ENCODE peak calls at places on chromosome 2, in eight cellular contexts. X, U, Y, M, C, O, G and S are unnamed samples.

GRCh38 chr2:96688649-96689430 is 46.3 kb downstream of the FER1L5 start:
- DNase-seq in U (no peak), C (no peak), X (no peak), M (no peak), Y (no peak), O (no peak), G (no peak), S (no peak)

GRCh38 chr2:207633686-207634085 is 8.5 kb upstream of the METTL21A start:
- DNase-seq in X (no peak), G (no peak), O (no peak), C (no peak), U (no peak), M (no peak), Y (no peak), S (no peak)

GRCh38 chr2:14492920-14493503 is 139.5 kb upstream of the LRATD1 start:
- DNase-seq in U (no peak), C (peak; percentile 23), X (peak; percentile 87), Y (no peak), M (no peak), G (peak; percentile 91), O (no peak), S (no peak)

GRCh38 chr2:226464380-226464779 is 335.2 kb downstream of the IRS1 start:
- DNase-seq in C (no peak), X (no peak), G (no peak), M (no peak), O (no peak), Y (no peak), U (no peak), S (no peak)

GRCh38 chr2:226611944-226612318 is 187.7 kb downstream of the IRS1 start:
- DNase-seq in M (no peak), X (peak; percentile 26), G (peak; percentile 59), Y (no peak), U (no peak), C (no peak), O (no peak), S (no peak)

GRCh38 chr2:221731432-221731831 is 159.3 kb upstream of the EPHA4 start:
- DNase-seq in C (no peak), M (no peak), Y (no peak), O (no peak), X (no peak), U (no peak), G (no peak), S (no peak)

GRCh38 chr2:131034122-131035051 is 58.9 kb downstream of the FAM168B start:
- DNase-seq in O (peak; percentile 48), M (no peak), C (no peak), X (no peak), G (peak; percentile 71), U (peak; percentile 46), Y (no peak), S (no peak)

GRCh38 chr2:3260959-3261358 is 116.7 kb downstream of the EIPR1 start:
- DNase-seq in Y (no peak), M (no peak), O (no peak), X (no peak), U (no peak), C (no peak), G (no peak), S (no peak)

GRCh38 chr2:313991-314390 is 26.1 kb upstream of the ALKAL2 start:
- DNase-seq in G (no peak), O (no peak), X (no peak), M (no peak), C (no peak), Y (no peak), U (no peak), S (no peak)

GRCh38 chr2:186099772-186100171 is 361.2 kb downstream of the FSIP2 start:
- DNase-seq in X (no peak), M (no peak), Y (no peak), O (no peak), G (no peak), U (no peak), C (no peak), S (no peak)

GRCh38 chr2:134284119-134284670 is 30.3 kb downstream of the MGAT5 start:
- DNase-seq in U (no peak), C (no peak), M (no peak), O (no peak), Y (no peak), G (peak; percentile 62), X (peak; percentile 69), S (no peak)

GRCh38 chr2:102186676-102187190 is at the start of gene IL1RL2:
- DNase-seq in M (no peak), C (no peak), U (no peak), Y (peak; percentile 8), G (no peak), X (no peak), O (peak; percentile 71), S (no peak)

GRCh38 chr2:219561179-219562048 is 9.9 kb downstream of the OBSL1 start:
- DNase-seq in M (no peak), O (no peak), G (no peak), C (no peak), Y (no peak), U (no peak), X (no peak), S (no peak)

GRCh38 chr2:231410293-231411004 is 14.9 kb downstream of the B3GNT7 start:
- DNase-seq in U (peak; percentile 20), X (no peak), Y (no peak), G (no peak), C (no peak), O (no peak), M (no peak), S (no peak)

GRCh38 chr2:151043484-151043883 is 218.2 kb downstream of the RBM43 start:
- DNase-seq in U (peak; percentile 20), G (peak; percentile 74), Y (no peak), X (no peak), M (no peak), C (no peak), O (peak; percentile 41), S (no peak)

GRCh38 chr2:155100261-155100660 is 401.8 kb downstream of the KCNJ3 start:
- DNase-seq in O (no peak), U (no peak), M (no peak), C (no peak), Y (no peak), G (no peak), X (no peak), S (no peak)

GRCh38 chr2:176626796-176627195 is 357.6 kb downstream of the MTX2 start:
- DNase-seq in G (no peak), O (no peak), C (no peak), U (no peak), X (no peak), M (no peak), Y (no peak), S (no peak)

GRCh38 chr2:19321946-19322345 is 36.5 kb downstream of the OSR1 start:
- DNase-seq in C (no peak), G (peak; percentile 56), X (peak; percentile 9), U (no peak), O (no peak), M (no peak), Y (no peak), S (no peak)

GRCh38 chr2:222448806-222449205 is 24.5 kb downstream of the SGPP2 start:
- DNase-seq in U (no peak), M (peak; percentile 22), G (peak; percentile 72), Y (no peak), C (peak; percentile 35), X (peak; percentile 96), O (peak; percentile 96), S (no peak)

GRCh38 chr2:150303281-150303680 is 184.2 kb downstream of the RND3 start:
- DNase-seq in M (no peak), U (no peak), G (no peak), X (no peak), Y (no peak), O (peak; percentile 15), C (no peak), S (no peak)

GRCh38 chr2:173054466-173054865 is 21.2 kb upstream of the MAP3K20 start:
- DNase-seq in G (peak; percentile 86), U (no peak), C (no peak), O (no peak), Y (no peak), M (no peak), X (peak; percentile 81), S (no peak)

GRCh38 chr2:102251042-102251848 is 60.1 kb upstream of the IL1RL1 start:
- DNase-seq in O (peak; percentile 64), X (no peak), U (no peak), Y (peak; percentile 63), M (peak; percentile 52), C (no peak), G (peak; percentile 44), S (peak; percentile 60)

GRCh38 chr2:127641846-127642510 is 4.0 kb upstream of the GPR17 start:
- DNase-seq in G (no peak), O (no peak), M (no peak), C (no peak), U (no peak), Y (no peak), X (no peak), S (no peak)

GRCh38 chr2:146465460-146465859 is 1379.4 kb upstream of the ACVR2A start:
- DNase-seq in O (no peak), C (no peak), G (no peak), U (no peak), Y (no peak), M (no peak), X (no peak), S (no peak)

GRCh38 chr2:177392373-177393246 is at the start of gene AGPS:
- DNase-seq in O (peak; percentile 77), C (peak; percentile 15), X (peak; percentile 71), G (peak; percentile 69), M (peak; percentile 84), Y (peak; percentile 66), U (peak; percentile 77), S (peak; percentile 30)

GRCh38 chr2:139230881-139231280 is 450.7 kb upstream of the NXPH2 start:
- DNase-seq in M (no peak), O (no peak), U (no peak), X (no peak), Y (no peak), C (no peak), G (no peak), S (no peak)